ENCODE peak calls at places on chromosomes 1 and 21, in six cellular contexts. One of them, this sample, is unnamed.

GRCh38 chr1:233909195-233909594 is 4.7 kb downstream of the SLC35F3 start:
- DNase-seq in bronchial epithelial cell: peak
- DNase-seq in fibroblast of the aortic adventitia: no peak
- DNase-seq in progenitor cell of endocrine pancreas: no peak
- DNase-seq in heart left ventricle: no peak
- DNase-seq in foreskin fibroblast: no peak
- DNase-seq in this sample: peak

GRCh38 chr21:37365657-37366487 is 701 bp upstream of the DYRK1A start:
- DNase-seq in fibroblast of the aortic adventitia: peak
- DNase-seq in bronchial epithelial cell: peak
- DNase-seq in heart left ventricle: peak
- DNase-seq in progenitor cell of endocrine pancreas: peak
- DNase-seq in foreskin fibroblast: peak
- DNase-seq in this sample: peak

GRCh38 chr21:29340228-29340627 is 41.5 kb downstream of the BACH1 start:
- DNase-seq in fibroblast of the aortic adventitia: no peak
- DNase-seq in foreskin fibroblast: peak
- DNase-seq in progenitor cell of endocrine pancreas: no peak
- DNase-seq in bronchial epithelial cell: no peak
- DNase-seq in heart left ventricle: no peak
- DNase-seq in this sample: peak

GRCh38 chr1:26020941-26021646 is 481 bp upstream of the EXTL1 start:
- DNase-seq in progenitor cell of endocrine pancreas: no peak
- DNase-seq in bronchial epithelial cell: no peak
- DNase-seq in heart left ventricle: peak
- DNase-seq in foreskin fibroblast: no peak
- DNase-seq in fibroblast of the aortic adventitia: no peak
- DNase-seq in this sample: no peak

GRCh38 chr1:116256875-116257823 is 115.9 kb upstream of the ATP1A1 start:
- DNase-seq in fibroblast of the aortic adventitia: no peak
- DNase-seq in progenitor cell of endocrine pancreas: no peak
- DNase-seq in bronchial epithelial cell: no peak
- DNase-seq in foreskin fibroblast: no peak
- DNase-seq in heart left ventricle: no peak
- DNase-seq in this sample: no peak

GRCh38 chr1:173056355-173056754 is 5.6 kb upstream of the TNFSF18 start:
- DNase-seq in heart left ventricle: no peak
- DNase-seq in fibroblast of the aortic adventitia: no peak
- DNase-seq in progenitor cell of endocrine pancreas: no peak
- DNase-seq in bronchial epithelial cell: peak
- DNase-seq in foreskin fibroblast: no peak
- DNase-seq in this sample: no peak

GRCh38 chr1:86636898-86637297 is 67.5 kb upstream of the SH3GLB1 start:
- DNase-seq in foreskin fibroblast: no peak
- DNase-seq in progenitor cell of endocrine pancreas: no peak
- DNase-seq in fibroblast of the aortic adventitia: no peak
- DNase-seq in bronchial epithelial cell: peak
- DNase-seq in heart left ventricle: no peak
- DNase-seq in this sample: no peak

GRCh38 chr1:37486680-37487618 is 12.6 kb downstream of the ZC3H12A start:
- DNase-seq in foreskin fibroblast: peak
- DNase-seq in bronchial epithelial cell: peak
- DNase-seq in heart left ventricle: peak
- DNase-seq in progenitor cell of endocrine pancreas: peak
- DNase-seq in fibroblast of the aortic adventitia: peak
- DNase-seq in this sample: peak

GRCh38 chr1:235264327-235264726 is 63.7 kb downstream of the ARID4B start:
- DNase-seq in foreskin fibroblast: no peak
- DNase-seq in bronchial epithelial cell: no peak
- DNase-seq in heart left ventricle: no peak
- DNase-seq in fibroblast of the aortic adventitia: no peak
- DNase-seq in progenitor cell of endocrine pancreas: no peak
- DNase-seq in this sample: no peak

GRCh38 chr1:25899792-25900191 is 6.4 kb downstream of the STMN1 start:
- DNase-seq in progenitor cell of endocrine pancreas: no peak
- DNase-seq in fibroblast of the aortic adventitia: no peak
- DNase-seq in foreskin fibroblast: no peak
- DNase-seq in bronchial epithelial cell: no peak
- DNase-seq in heart left ventricle: no peak
- DNase-seq in this sample: no peak

GRCh38 chr1:50633465-50633864 is 210.2 kb upstream of the DMRTA2 start:
- DNase-seq in progenitor cell of endocrine pancreas: no peak
- DNase-seq in heart left ventricle: no peak
- DNase-seq in bronchial epithelial cell: no peak
- DNase-seq in fibroblast of the aortic adventitia: no peak
- DNase-seq in foreskin fibroblast: no peak
- DNase-seq in this sample: no peak

GRCh38 chr1:15620890-15621682 is 3.8 kb downstream of the DDI2 start:
- DNase-seq in foreskin fibroblast: no peak
- DNase-seq in progenitor cell of endocrine pancreas: no peak
- DNase-seq in bronchial epithelial cell: no peak
- DNase-seq in fibroblast of the aortic adventitia: no peak
- DNase-seq in heart left ventricle: no peak
- DNase-seq in this sample: no peak

GRCh38 chr1:30319765-30320580 is 403.4 kb downstream of the MATN1 start:
- DNase-seq in fibroblast of the aortic adventitia: no peak
- DNase-seq in progenitor cell of endocrine pancreas: no peak
- DNase-seq in bronchial epithelial cell: no peak
- DNase-seq in heart left ventricle: no peak
- DNase-seq in foreskin fibroblast: no peak
- DNase-seq in this sample: no peak

GRCh38 chr1:247266053-247266452 is 10.2 kb downstream of the VN1R5 start:
- DNase-seq in bronchial epithelial cell: peak
- DNase-seq in heart left ventricle: no peak
- DNase-seq in progenitor cell of endocrine pancreas: no peak
- DNase-seq in foreskin fibroblast: peak
- DNase-seq in fibroblast of the aortic adventitia: no peak
- DNase-seq in this sample: no peak

GRCh38 chr1:39199593-39199992 is 4.9 kb upstream of the MACF1 start:
- DNase-seq in fibroblast of the aortic adventitia: no peak
- DNase-seq in bronchial epithelial cell: no peak
- DNase-seq in foreskin fibroblast: no peak
- DNase-seq in heart left ventricle: no peak
- DNase-seq in progenitor cell of endocrine pancreas: no peak
- DNase-seq in this sample: no peak
- TF ChIP-seq CTCF in fibroblast of the aortic adventitia: no peak
- TF ChIP-seq CTCF in bronchial epithelial cell: no peak
- TF ChIP-seq CTCF in foreskin fibroblast: no peak
- TF ChIP-seq CTCF in heart left ventricle: no peak
- TF ChIP-seq CTCF in progenitor cell of endocrine pancreas: no peak
- TF ChIP-seq CTCF in this sample: no peak

DNA sequence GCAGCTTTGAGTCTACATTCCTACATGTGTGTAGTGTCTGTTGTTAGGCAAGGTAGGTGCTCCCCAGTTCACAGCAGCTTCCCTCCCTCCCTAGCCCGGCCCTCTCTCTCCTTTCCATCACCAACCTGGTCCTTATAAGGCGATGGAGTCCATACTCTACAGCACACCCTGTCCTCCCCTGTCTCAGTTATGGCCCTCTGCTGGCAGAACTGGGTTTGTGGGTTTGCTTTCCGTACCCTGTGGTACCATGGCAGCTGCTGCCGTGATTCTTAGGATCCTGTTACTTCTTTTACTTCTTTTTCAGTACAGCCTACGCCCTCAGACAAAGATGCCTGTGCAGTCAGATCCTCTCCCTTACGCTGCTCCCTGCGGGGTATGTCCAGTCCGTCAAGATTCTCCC is 31.7 kb downstream of the AK5 start:
- DNase-seq in heart left ventricle: no peak
- DNase-seq in progenitor cell of endocrine pancreas: no peak
- DNase-seq in foreskin fibroblast: peak
- DNase-seq in bronchial epithelial cell: peak
- DNase-seq in fibroblast of the aortic adventitia: peak
- DNase-seq in this sample: no peak
- TF ChIP-seq CTCF in heart left ventricle: peak
- TF ChIP-seq CTCF in progenitor cell of endocrine pancreas: peak
- TF ChIP-seq CTCF in foreskin fibroblast: peak
- TF ChIP-seq CTCF in bronchial epithelial cell: peak
- TF ChIP-seq CTCF in fibroblast of the aortic adventitia: peak
- TF ChIP-seq CTCF in this sample: peak

GRCh38 chr1:226131639-226132038 is 54.9 kb downstream of the ACBD3 start:
- DNase-seq in heart left ventricle: no peak
- DNase-seq in progenitor cell of endocrine pancreas: no peak
- DNase-seq in fibroblast of the aortic adventitia: no peak
- DNase-seq in foreskin fibroblast: no peak
- DNase-seq in bronchial epithelial cell: no peak
- DNase-seq in this sample: no peak

GRCh38 chr1:226126824-226127591 is 59.5 kb downstream of the ACBD3 start:
- DNase-seq in heart left ventricle: no peak
- DNase-seq in bronchial epithelial cell: peak
- DNase-seq in foreskin fibroblast: no peak
- DNase-seq in progenitor cell of endocrine pancreas: no peak
- DNase-seq in fibroblast of the aortic adventitia: no peak
- DNase-seq in this sample: no peak

GRCh38 chr1:226125831-226126230 is 60.7 kb downstream of the ACBD3 start:
- DNase-seq in progenitor cell of endocrine pancreas: no peak
- DNase-seq in heart left ventricle: no peak
- DNase-seq in foreskin fibroblast: no peak
- DNase-seq in fibroblast of the aortic adventitia: no peak
- DNase-seq in bronchial epithelial cell: no peak
- DNase-seq in this sample: no peak

GRCh38 chr1:226128487-226129075 is 58.0 kb downstream of the ACBD3 start:
- DNase-seq in progenitor cell of endocrine pancreas: no peak
- DNase-seq in fibroblast of the aortic adventitia: peak
- DNase-seq in bronchial epithelial cell: peak
- DNase-seq in heart left ventricle: no peak
- DNase-seq in foreskin fibroblast: peak
- DNase-seq in this sample: no peak

GRCh38 chr1:226129230-226129629 is 57.3 kb downstream of the ACBD3 start:
- DNase-seq in progenitor cell of endocrine pancreas: no peak
- DNase-seq in fibroblast of the aortic adventitia: no peak
- DNase-seq in heart left ventricle: no peak
- DNase-seq in bronchial epithelial cell: no peak
- DNase-seq in foreskin fibroblast: no peak
- DNase-seq in this sample: no peak
- TF ChIP-seq CTCF in progenitor cell of endocrine pancreas: no peak
- TF ChIP-seq CTCF in fibroblast of the aortic adventitia: no peak
- TF ChIP-seq CTCF in heart left ventricle: no peak
- TF ChIP-seq CTCF in bronchial epithelial cell: no peak
- TF ChIP-seq CTCF in foreskin fibroblast: no peak
- TF ChIP-seq CTCF in this sample: no peak

DNA sequence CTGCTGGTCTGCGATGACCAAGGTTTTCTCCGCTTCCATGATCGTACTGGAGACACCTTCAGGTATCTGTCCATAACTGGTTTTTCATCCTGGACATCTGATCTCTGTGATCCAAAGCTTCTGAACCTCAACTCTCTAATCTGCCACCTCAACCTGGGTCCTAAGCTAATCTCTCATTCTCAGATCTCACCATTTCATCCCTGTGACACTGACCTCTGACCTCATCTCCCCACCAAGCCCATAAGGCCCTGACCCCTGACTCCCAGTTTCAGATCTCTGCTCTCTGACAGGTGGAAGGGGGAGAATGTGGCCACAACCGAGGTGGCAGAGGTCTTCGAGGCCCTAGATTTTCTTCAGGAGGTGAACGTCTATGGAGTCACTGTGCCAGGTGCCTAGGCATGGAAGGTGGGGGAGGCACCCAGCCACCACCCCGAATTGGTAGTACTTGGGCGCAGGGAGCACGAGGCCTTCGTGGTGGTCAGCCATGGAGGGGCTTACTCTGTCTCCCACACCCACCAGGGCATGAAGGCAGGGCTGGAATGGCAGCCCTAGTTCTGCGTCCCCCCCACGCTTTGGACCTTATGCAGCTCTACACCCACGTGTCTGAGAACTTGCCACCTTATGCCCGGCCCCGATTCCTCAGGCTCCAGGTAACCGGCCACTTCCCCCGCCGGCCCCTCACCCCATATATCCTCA is 3.8 kb downstream of the SLC27A3 start:
- DNase-seq in progenitor cell of endocrine pancreas: no peak
- DNase-seq in fibroblast of the aortic adventitia: no peak
- DNase-seq in foreskin fibroblast: no peak
- DNase-seq in bronchial epithelial cell: no peak
- DNase-seq in heart left ventricle: peak
- DNase-seq in this sample: no peak
- TF ChIP-seq CTCF in progenitor cell of endocrine pancreas: no peak
- TF ChIP-seq CTCF in fibroblast of the aortic adventitia: no peak
- TF ChIP-seq CTCF in foreskin fibroblast: no peak
- TF ChIP-seq CTCF in bronchial epithelial cell: no peak
- TF ChIP-seq CTCF in heart left ventricle: no peak
- TF ChIP-seq CTCF in this sample: no peak

This sample was measured in astrocyte of the spinal cord.